ENCODE peak calls at places on chromosome 4, in nine cellular contexts. L is SK-N-SH, R is mesenchymal stem cell, E is PC-3, C is dorsolateral prefrontal cortex, I is IMR-90, S is mesendoderm, Z is cardiac fibroblast, F is GM12865. T is an unnamed sample.

GRCh38 chr4:3765271-3766206 is 646 bp upstream of the ADRA2C start:
- DNase-seq in E (peak; percentile 5), Z (peak; percentile 42), S (peak; percentile 79), F (no peak), C (peak; percentile 63), L (peak; percentile 91), I (peak; percentile 42), R (peak; percentile 18), T (no peak)

GRCh38 chr4:15007201-15007600 is 4.9 kb downstream of the CPEB2 start:
- DNase-seq in F (no peak), R (no peak), I (no peak), L (peak; percentile 6), Z (no peak), E (no peak), S (peak; percentile 27), C (no peak), T (no peak)

GRCh38 chr4:113057891-113058290 is 8.4 kb downstream of the ANK2 start:
- DNase-seq in C (no peak), L (no peak), Z (peak; percentile 35), F (no peak), I (no peak), R (peak; percentile 18), E (peak; percentile 67), S (no peak), T (no peak)

GRCh38 chr4:76658231-76659102 is 223.4 kb downstream of the SHROOM3 start:
- DNase-seq in R (peak; percentile 86), F (no peak), C (no peak), L (no peak), Z (peak; percentile 42), I (peak; percentile 86), S (no peak), E (peak; percentile 79), T (no peak)

GRCh38 chr4:25817059-25817681 is 45.6 kb downstream of the SEL1L3 start:
- DNase-seq in E (peak; percentile 85), C (no peak), Z (peak; percentile 90), F (no peak), S (no peak), R (no peak), L (no peak), I (peak; percentile 86), T (no peak)

GRCh38 chr4:110589297-110589696 is 33.6 kb downstream of the PITX2 start:
- DNase-seq in F (no peak), L (no peak), C (no peak), Z (peak; percentile 19), R (peak; percentile 10), E (peak; percentile 25), I (peak; percentile 11), S (no peak), T (no peak)

GRCh38 chr4:166195101-166195500 is 322.1 kb downstream of the TLL1 start:
- DNase-seq in E (no peak), F (no peak), S (no peak), C (no peak), I (no peak), L (no peak), R (no peak), Z (peak; percentile 6), T (no peak)

GRCh38 chr4:119898211-119898610 is 168.4 kb downstream of the MAD2L1 start:
- DNase-seq in C (no peak), L (peak; percentile 37), Z (no peak), I (no peak), S (no peak), E (no peak), F (no peak), R (no peak), T (no peak)

GRCh38 chr4:145912391-145912790 is 26.2 kb downstream of the ZNF827 start:
- DNase-seq in C (no peak), S (no peak), L (no peak), Z (peak; percentile 10), R (peak; percentile 20), E (no peak), I (no peak), F (no peak), T (no peak)

GRCh38 chr4:129344058-129344457 is 248.1 kb downstream of the C4orf33 start:
- DNase-seq in F (peak; percentile 38), R (peak; percentile 38), C (no peak), I (peak; percentile 27), Z (peak; percentile 61), E (peak; percentile 71), S (peak; percentile 31), L (peak; percentile 34), T (no peak)

GRCh38 chr4:119210760-119211159 is 1.8 kb upstream of the USP53 start:
- DNase-seq in R (peak; percentile 68), I (peak; percentile 68), F (no peak), C (no peak), E (no peak), L (no peak), Z (peak; percentile 69), S (no peak), T (no peak)

GRCh38 chr4:38128478-38129451 is 168.6 kb downstream of the PTTG2 start:
- DNase-seq in L (no peak), I (peak; percentile 89), Z (peak; percentile 82), S (peak; percentile 76), R (no peak), E (peak; percentile 21), F (peak; percentile 94), C (no peak), T (peak; percentile 61)

GRCh38 chr4:147518086-147518485 is 37.2 kb downstream of the EDNRA start:
- DNase-seq in I (no peak), R (no peak), Z (peak; percentile 34), C (no peak), S (no peak), E (no peak), L (no peak), F (no peak), T (no peak)

GRCh38 chr4:92234393-92235176 is 69.2 kb upstream of the GRID2 start:
- DNase-seq in S (no peak), C (no peak), I (peak; percentile 100), R (peak; percentile 93), E (peak; percentile 98), L (no peak), F (no peak), Z (peak; percentile 99), T (no peak)

GRCh38 chr4:185564355-185564754 is 29.0 kb upstream of the PDLIM3 start:
- DNase-seq in E (no peak), R (no peak), I (no peak), F (no peak), C (no peak), S (no peak), Z (no peak), L (no peak), T (no peak)

GRCh38 chr4:41873380-41874295 is 61.6 kb upstream of the TMEM33 start:
- DNase-seq in I (no peak), S (peak; percentile 51), R (no peak), E (no peak), Z (no peak), L (peak; percentile 88), C (no peak), F (no peak), T (no peak)

GRCh38 chr4:154487144-154487543 is 4.5 kb downstream of the DCHS2 start:
- DNase-seq in Z (no peak), E (no peak), F (no peak), L (no peak), S (no peak), C (no peak), I (no peak), R (no peak), T (no peak)

GRCh38 chr4:23355263-23355662 is 534.6 kb downstream of the PPARGC1A start:
- DNase-seq in C (no peak), E (no peak), F (no peak), L (no peak), R (no peak), Z (no peak), S (no peak), I (no peak), T (no peak)

DNA sequence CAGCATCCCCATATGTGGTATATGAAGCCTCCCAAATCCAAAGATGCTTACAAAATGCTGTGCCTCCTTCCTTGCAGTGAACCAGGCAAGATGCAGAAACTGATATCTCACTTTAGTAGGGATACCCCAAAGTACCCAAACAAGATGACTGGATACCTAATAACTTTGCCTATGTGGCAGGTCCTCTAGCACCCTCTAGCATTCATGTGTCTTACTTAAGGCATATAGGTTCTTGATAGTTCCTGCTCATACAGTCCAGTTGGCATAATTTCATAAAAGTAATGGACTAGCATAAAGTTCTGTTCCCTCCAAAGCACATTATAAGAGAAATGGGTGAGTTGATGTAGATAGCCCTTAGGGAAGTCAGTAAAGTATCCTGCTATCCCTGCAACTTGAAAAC is 36.8 kb upstream of the SPP1 start:
- DNase-seq in R (no peak), E (no peak), S (no peak), C (no peak), Z (no peak), F (no peak), I (no peak), L (no peak), T (no peak)
- H3K4me3 ChIP-seq in R (no peak overlapping the region), E (no peak overlapping the region), S (no peak overlapping the region), C (no peak overlapping the region), Z (no peak overlapping the region), F (no peak overlapping the region), I (no peak overlapping the region), L (no peak overlapping the region), T (no peak overlapping the region)

DNA sequence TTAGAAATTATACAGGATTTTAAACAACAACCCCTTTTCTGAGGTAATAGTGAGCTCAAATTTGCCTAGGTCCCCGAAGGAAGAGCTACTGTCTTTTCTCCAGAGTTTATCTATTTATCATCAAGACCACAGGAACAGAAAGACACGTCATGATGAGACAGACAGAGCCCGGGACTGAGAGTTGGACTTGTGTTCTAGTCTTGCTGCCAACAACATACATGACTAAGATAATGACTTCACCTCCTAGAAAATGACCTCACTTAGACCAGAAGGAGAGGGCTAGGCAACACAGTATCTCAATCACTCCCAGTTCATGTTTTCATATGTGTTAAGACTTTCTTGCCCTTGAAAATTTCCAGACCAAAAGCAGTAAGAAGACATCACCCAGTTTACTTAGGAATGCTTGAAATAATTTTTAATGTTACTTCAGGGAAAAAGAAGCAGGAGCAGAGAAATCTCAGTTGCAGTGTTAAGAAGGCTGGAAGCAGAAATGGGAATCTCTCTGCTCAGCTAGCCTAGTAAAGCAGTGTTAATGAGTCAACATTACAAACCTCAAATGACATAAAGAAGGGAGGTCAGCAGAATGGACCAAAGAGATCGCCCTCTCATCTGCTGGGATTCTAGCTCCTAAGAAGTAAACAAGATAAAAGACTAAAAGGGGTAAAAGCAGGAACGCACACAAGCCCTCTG is 24.9 kb downstream of the PDGFC start:
- DNase-seq in I (peak; percentile 99), L (no peak), S (peak; percentile 9), E (peak; percentile 94), Z (peak; percentile 99), F (no peak), C (no peak), R (peak; percentile 99), T (no peak)
- H3K4me3 ChIP-seq in I (no peak overlapping the region), L (no peak overlapping the region), S (no peak overlapping the region), E (no peak overlapping the region), Z (no peak overlapping the region), F (no peak overlapping the region), C (no peak overlapping the region), R (peak overlapping the region; percentile 61), T (no peak overlapping the region)

GRCh38 chr4:88101165-88101564 is 57.3 kb downstream of the ABCG2 start:
- DNase-seq in R (no peak), I (no peak), E (no peak), Z (no peak), F (peak; percentile 6), S (no peak), L (no peak), C (no peak), T (no peak)
- H3K4me3 ChIP-seq in R (no peak overlapping the region), I (no peak overlapping the region), E (no peak overlapping the region), Z (no peak overlapping the region), F (no peak overlapping the region), S (no peak overlapping the region), L (no peak overlapping the region), C (no peak overlapping the region), T (no peak overlapping the region)

GRCh38 chr4:7902101-7902553 is 37.5 kb downstream of the AFAP1 start:
- DNase-seq in F (no peak), S (peak; percentile 38), Z (no peak), C (no peak), E (no peak), L (peak; percentile 67), I (no peak), R (no peak), T (no peak)
- H3K4me3 ChIP-seq in F (no peak overlapping the region), S (no peak overlapping the region), Z (no peak overlapping the region), C (no peak overlapping the region), E (no peak overlapping the region), L (peak overlapping the region; percentile 2), I (no peak overlapping the region), R (no peak overlapping the region), T (no peak overlapping the region)